ENCODE peak calls at places on chromosomes 16 and 17, in nine cellular contexts. H, W, X, C, V, B, A, P and O are unnamed samples.
A peak's percentile ranks its signal among the peaks of the same experiment; 100 is the strongest.

GRCh38 chr16:84072014-84072413 is 29.4 kb upstream of the SLC38A8 start:
- DNase-seq in C (no peak), W (peak; percentile 4), B (no peak), P (no peak), A (no peak), H (no peak), X (no peak), V (no peak), O (no peak)

GRCh38 chr17:17236295-17237025 is 508 bp downstream of the FLCN start:
- DNase-seq in P (peak; percentile 39), X (no peak), V (peak; percentile 56), W (peak; percentile 36), A (no peak), C (no peak), H (no peak), B (no peak), O (no peak)

GRCh38 chr17:69870751-69871199 is 204.2 kb upstream of the KCNJ16 start:
- DNase-seq in X (no peak), A (no peak), P (peak; percentile 73), H (no peak), W (peak; percentile 38), V (peak; percentile 41), B (no peak), C (no peak), O (no peak)

GRCh38 chr17:67477687-67478086 is 100.6 kb downstream of the PITPNC1 start:
- DNase-seq in B (no peak), X (no peak), P (no peak), C (no peak), A (no peak), W (peak; percentile 88), H (no peak), V (no peak), O (no peak)

GRCh38 chr17:50203086-50203485 is 1.7 kb upstream of the COL1A1 start:
- DNase-seq in A (no peak), B (peak; percentile 61), P (no peak), X (no peak), V (no peak), C (no peak), H (no peak), W (no peak), O (no peak)

GRCh38 chr17:50199651-50200446 is 1.6 kb downstream of the COL1A1 start:
- DNase-seq in A (peak; percentile 84), W (peak; percentile 96), V (peak; percentile 95), X (peak; percentile 94), H (no peak), B (peak; percentile 95), P (no peak), C (peak; percentile 93), O (peak; percentile 99)

GRCh38 chr16:46832757-46833464 is 1.9 kb upstream of the C16orf87 start:
- DNase-seq in P (no peak), C (no peak), H (no peak), A (no peak), X (no peak), W (no peak), B (no peak), V (no peak), O (no peak)

GRCh38 chr16:8893426-8893825 is 11.3 kb downstream of the LITAFD start:
- DNase-seq in H (no peak), W (no peak), P (no peak), V (peak; percentile 32), X (no peak), B (no peak), C (no peak), A (peak; percentile 38), O (peak; percentile 36)

GRCh38 chr16:73022534-73022933 is 25.4 kb downstream of the ZFHX3 start:
- DNase-seq in W (no peak), A (no peak), X (no peak), C (no peak), P (no peak), H (no peak), B (no peak), V (no peak), O (peak; percentile 50)

GRCh38 chr16:65116216-65116615 is 5.6 kb downstream of the CDH11 start:
- DNase-seq in A (no peak), P (no peak), H (no peak), B (no peak), C (no peak), X (no peak), W (no peak), V (no peak), O (no peak)

GRCh38 chr17:42133461-42134041 is 10.9 kb downstream of the HSPB9 start:
- DNase-seq in A (peak; percentile 89), W (no peak), V (no peak), P (no peak), X (peak; percentile 64), H (no peak), C (no peak), B (no peak), O (no peak)

GRCh38 chr16:28313587-28313986 is 21.3 kb downstream of the SBK1 start:
- DNase-seq in W (no peak), B (no peak), H (no peak), V (no peak), C (no peak), X (no peak), A (no peak), P (no peak), O (no peak)

GRCh38 chr17:41464682-41465081 is 2.5 kb downstream of the KRT32 start:
- DNase-seq in V (no peak), P (peak; percentile 31), H (no peak), C (peak; percentile 88), B (no peak), W (peak; percentile 96), A (no peak), X (peak; percentile 49), O (no peak)

GRCh38 chr17:32277284-32277683 is 11.7 kb downstream of the RHBDL3 start:
- DNase-seq in C (no peak), H (no peak), P (no peak), A (no peak), V (peak; percentile 72), B (no peak), X (no peak), W (no peak), O (no peak)

GRCh38 chr17:31453896-31454295 is 62.4 kb downstream of the RAB11FIP4 start:
- DNase-seq in W (no peak), C (no peak), A (no peak), B (no peak), X (no peak), P (no peak), V (no peak), H (no peak), O (no peak)

DNA sequence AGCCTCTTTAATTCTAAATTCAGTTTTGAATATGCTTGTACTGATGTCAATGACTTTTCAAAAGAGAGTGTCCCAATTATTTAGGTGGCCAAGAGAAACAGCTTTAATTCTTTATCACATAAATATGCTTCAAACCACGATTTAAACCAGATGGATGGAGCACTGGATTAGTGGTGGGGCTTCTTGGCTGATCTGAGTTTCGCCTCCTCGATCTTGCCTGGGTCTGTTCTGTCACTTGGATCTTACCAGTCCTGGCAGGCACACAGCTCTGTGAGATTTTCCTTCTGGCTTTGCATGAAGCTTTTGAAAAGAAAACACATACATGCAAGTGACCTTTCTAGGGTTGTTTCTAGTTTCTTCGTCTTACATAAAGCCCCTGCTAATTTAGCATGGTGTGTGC is 467.8 kb downstream of the MAF start:
- DNase-seq in C (peak; percentile 34), X (peak; percentile 13), P (no peak), A (no peak), H (no peak), B (no peak), V (no peak), W (no peak), O (no peak)
- H3K4me3 ChIP-seq in C (no peak overlapping the region), X (no peak overlapping the region), P (no peak overlapping the region), A (no peak overlapping the region), H (no peak overlapping the region), B (peak overlapping the region; percentile 26), V (no peak overlapping the region), W (no peak overlapping the region), O (no peak overlapping the region)

GRCh38 chr17:80948961-80949450 is 42.6 kb upstream of the CHMP6 start:
- DNase-seq in A (peak; percentile 71), C (no peak), P (no peak), W (no peak), V (no peak), H (no peak), B (peak; percentile 51), X (no peak), O (peak; percentile 59)

GRCh38 chr17:80945736-80946135 is 45.9 kb upstream of the CHMP6 start:
- DNase-seq in A (peak; percentile 50), B (peak; percentile 42), P (no peak), X (no peak), V (no peak), W (no peak), H (no peak), C (no peak), O (peak; percentile 61)

GRCh38 chr17:80946449-80946848 is 45.2 kb upstream of the CHMP6 start:
- DNase-seq in V (no peak), A (peak; percentile 17), X (no peak), H (no peak), B (no peak), W (no peak), P (no peak), C (no peak), O (peak; percentile 41)

GRCh38 chr17:80948091-80948960 is 43.3 kb upstream of the CHMP6 start:
- DNase-seq in B (peak; percentile 43), A (peak; percentile 67), V (no peak), H (no peak), C (no peak), W (no peak), P (no peak), X (no peak), O (peak; percentile 62)

GRCh38 chr17:80947200-80947940 is 44.3 kb upstream of the CHMP6 start:
- DNase-seq in A (peak; percentile 47), P (no peak), C (no peak), W (no peak), V (no peak), H (no peak), X (no peak), B (peak; percentile 37), O (peak; percentile 55)
- H3K36me3 ChIP-seq in A (peaks cover 37% of the 10 kb centered on the region), P (peaks cover 68% of the 10 kb centered on the region), C (peaks cover 2% of the 10 kb centered on the region), W (no peaks in the 10 kb centered on the region), V (peaks cover 3% of the 10 kb centered on the region), H (peaks cover 5% of the 10 kb centered on the region), X (no peaks in the 10 kb centered on the region), B (no peaks in the 10 kb centered on the region), O (peaks cover 10% of the 10 kb centered on the region)

DNA sequence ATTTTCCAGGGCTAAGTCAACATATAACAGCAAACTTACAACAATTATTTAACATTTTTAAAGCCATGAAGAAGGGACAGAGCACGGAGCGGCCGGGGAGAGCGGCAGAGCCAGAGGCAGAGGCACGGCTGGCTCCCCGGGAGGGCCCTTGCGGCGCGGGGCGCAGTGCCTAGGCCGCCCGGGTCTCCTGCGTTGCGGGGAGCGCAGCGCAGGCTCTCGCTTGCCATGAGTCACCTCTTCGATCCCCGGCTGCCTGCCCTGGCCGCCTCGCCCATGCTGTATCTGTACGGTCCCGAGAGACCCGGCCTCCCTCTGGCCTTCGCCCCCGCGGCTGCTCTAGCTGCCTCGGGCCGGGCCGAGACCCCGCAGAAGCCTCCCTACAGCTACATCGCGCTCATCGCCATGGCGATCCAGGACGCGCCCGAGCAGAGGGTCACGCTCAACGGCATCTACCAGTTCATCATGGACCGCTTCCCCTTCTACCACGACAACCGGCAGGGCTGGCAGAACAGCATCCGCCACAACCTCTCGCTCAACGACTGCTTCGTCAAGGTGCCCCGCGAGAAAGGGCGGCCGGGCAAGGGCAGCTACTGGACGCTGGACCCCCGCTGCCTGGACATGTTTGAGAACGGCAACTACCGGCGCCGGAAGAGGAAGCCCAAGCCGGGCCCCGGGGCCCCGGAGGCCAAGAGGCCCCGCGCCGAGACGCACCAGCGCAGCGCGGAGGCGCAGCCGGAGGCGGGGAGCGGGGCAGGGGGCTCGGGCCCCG is at the start of gene FOXL1:
- DNase-seq in B (peak; percentile 73), C (no peak), X (no peak), W (no peak), P (no peak), H (no peak), A (no peak), V (peak; percentile 55), O (no peak)
- H3K4me3 ChIP-seq in B (peak within 1 kb of the TSS; percentile 23), C (no peak within 1 kb of the TSS), X (no peak within 1 kb of the TSS), W (peak within 1 kb of the TSS; percentile 74), P (peak within 1 kb of the TSS; percentile 47), H (peak within 1 kb of the TSS; percentile 12), A (no peak within 1 kb of the TSS), V (peak within 1 kb of the TSS; percentile 75), O (peak within 1 kb of the TSS; percentile 3)

GRCh38 chr17:59668816-59669215 is 38.4 kb downstream of the PTRH2 start:
- DNase-seq in X (no peak), H (no peak), V (no peak), P (peak; percentile 92), A (no peak), C (no peak), W (peak; percentile 93), B (no peak), O (no peak)
- H3K36me3 ChIP-seq in X (peaks cover 22% of the 10 kb centered on the region), H (peaks cover 13% of the 10 kb centered on the region), V (peaks cover 65% of the 10 kb centered on the region), P (peaks cover 87% of the 10 kb centered on the region), A (peaks cover 83% of the 10 kb centered on the region), C (peaks cover 29% of the 10 kb centered on the region), W (peaks cover 77% of the 10 kb centered on the region), B (no peaks in the 10 kb centered on the region), O (peaks cover 49% of the 10 kb centered on the region)